ENCODE peak calls at places on chromosomes 5 and 9, in four cellular contexts. P is brain microvascular endothelial cell, M is heart left ventricle, K is GM12878. O is an unnamed sample. For H3K27me3, the result is how much of the 10 kb centered on the place peaks cover.

GRCh38 chr5:31639488-31640011 is 619 bp downstream of the PDZD2 start:
- DNase-seq in P (no peak), M (peak), K (no peak), O (no peak)

GRCh38 chr5:17087035-17087434 is 130.4 kb upstream of the BASP1 start:
- DNase-seq in P (peak), M (no peak), K (no peak), O (no peak)

GRCh38 chr5:12109075-12109688 is 204.9 kb upstream of the CTNND2 start:
- DNase-seq in P (no peak), M (no peak), K (no peak), O (no peak)

GRCh38 chr5:136420168-136420916 is 55.0 kb upstream of the TRPC7 start:
- DNase-seq in P (no peak), M (no peak), K (no peak), O (no peak)

GRCh38 chr5:33136785-33137184 is 304.0 kb upstream of the TARS1 start:
- DNase-seq in P (no peak), M (no peak), K (no peak), O (no peak)

GRCh38 chr9:125428060-125428481 is 166.4 kb downstream of the GAPVD1 start:
- DNase-seq in P (no peak), M (no peak), K (no peak), O (no peak)

GRCh38 chr9:18396102-18396728 is 77.7 kb upstream of the ADAMTSL1 start:
- DNase-seq in P (peak), M (no peak), K (no peak), O (no peak)

GRCh38 chr9:114613087-114613486 is 2.0 kb downstream of the TMEM268 start:
- DNase-seq in P (no peak), M (no peak), K (no peak), O (no peak)

GRCh38 chr9:105064248-105065118 is 136.5 kb upstream of the ABCA1 start:
- DNase-seq in P (peak), M (peak), K (no peak), O (peak)

GRCh38 chr5:174736351-174736721 is 12.0 kb downstream of the MSX2 start:
- DNase-seq in P (peak), M (no peak), K (no peak), O (peak)

GRCh38 chr9:35051069-35051967 is 21.1 kb downstream of the VCP start:
- DNase-seq in P (peak), M (peak), K (no peak), O (peak)

GRCh38 chr9:30410273-30410672 is 1974.2 kb upstream of the ACO1 start:
- DNase-seq in P (no peak), M (no peak), K (no peak), O (no peak)

GRCh38 chr5:79255786-79256557 is 20.0 kb downstream of the JMY start:
- DNase-seq in P (peak), M (no peak), K (no peak), O (peak)

GRCh38 chr9:16333697-16334096 is 536.8 kb downstream of the BNC2 start:
- DNase-seq in P (no peak), M (no peak), K (no peak), O (peak)

GRCh38 chr5:82562696-82563240 is 284.6 kb upstream of the RPS23 start:
- DNase-seq in P (no peak), M (no peak), K (no peak), O (no peak)

GRCh38 chr9:94950040-94950732 is 223.7 kb downstream of the AOPEP start:
- DNase-seq in P (no peak), M (no peak), K (no peak), O (no peak)

GRCh38 chr9:94681508-94681907 is 42.2 kb upstream of the FBP1 start:
- DNase-seq in P (peak), M (peak), K (peak), O (peak)

GRCh38 chr9:133286523-133286922 is 11.5 kb upstream of the ABO start:
- DNase-seq in P (no peak), M (no peak), K (no peak), O (no peak)

GRCh38 chr9:127509261-127509954 is 58.1 kb downstream of the LRSAM1 start:
- DNase-seq in P (no peak), M (no peak), K (no peak), O (no peak)

GRCh38 chr9:127837346-127837745 is 17.1 kb downstream of the ENG start:
- DNase-seq in P (no peak), M (no peak), K (no peak), O (no peak)

GRCh38 chr5:78640622-78641021 is 8.0 kb downstream of the LHFPL2 start:
- DNase-seq in P (no peak), M (no peak), K (peak), O (no peak)

GRCh38 chr9:115686069-115686468 is 467.5 kb upstream of the PAPPA start:
- DNase-seq in P (no peak), M (no peak), K (no peak), O (no peak)

GRCh38 chr5:99948850-99949249 is 586.3 kb upstream of the FAM174A start:
- DNase-seq in P (no peak), M (no peak), K (no peak), O (no peak)

GRCh38 chr9:129656795-129657390 is 8.6 kb upstream of the PRRX2 start:
- DNase-seq in P (peak), M (no peak), K (no peak), O (peak)

GRCh38 chr5:27087820-27088219 is 49.4 kb upstream of the CDH9 start:
- DNase-seq in P (no peak), M (no peak), K (no peak), O (no peak)
- H3K4me3 ChIP-seq in P (no peak), M (no peak), K (no peak), O (no peak)

DNA sequence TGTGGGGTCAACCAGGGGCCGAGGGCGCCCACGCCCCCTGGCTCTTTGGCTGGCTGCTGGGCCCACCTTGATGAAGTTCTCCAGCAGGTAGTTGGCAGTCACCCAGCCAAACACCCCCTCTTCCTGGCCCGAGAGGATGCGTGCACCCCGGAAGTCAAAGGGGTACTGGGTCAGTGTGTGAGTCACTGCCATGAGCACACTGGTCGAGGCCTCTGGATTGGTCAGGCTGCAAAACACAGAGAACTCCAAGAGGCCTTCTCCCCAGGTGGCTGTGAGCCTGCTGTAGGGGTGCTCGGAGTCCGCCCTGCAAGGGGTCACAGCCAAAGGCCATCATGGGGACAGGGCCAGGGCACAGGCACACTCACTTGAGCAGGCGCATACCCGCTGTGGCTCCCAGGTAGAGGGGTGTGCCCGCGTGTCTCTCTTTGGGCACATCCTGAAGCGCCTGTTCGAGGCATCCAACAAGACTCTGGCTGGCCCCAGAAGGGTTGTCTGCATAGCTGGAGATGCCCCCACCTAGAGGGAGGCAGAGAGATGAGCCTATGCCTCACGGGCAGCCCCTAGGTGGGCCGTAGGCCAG is 2.6 kb downstream of the ENTPD2 start:
- DNase-seq in P (no peak), M (no peak), K (no peak), O (no peak)
- H3K27me3 ChIP-seq in P (under half), M (half or more), K (under half), O (under half)

DNA sequence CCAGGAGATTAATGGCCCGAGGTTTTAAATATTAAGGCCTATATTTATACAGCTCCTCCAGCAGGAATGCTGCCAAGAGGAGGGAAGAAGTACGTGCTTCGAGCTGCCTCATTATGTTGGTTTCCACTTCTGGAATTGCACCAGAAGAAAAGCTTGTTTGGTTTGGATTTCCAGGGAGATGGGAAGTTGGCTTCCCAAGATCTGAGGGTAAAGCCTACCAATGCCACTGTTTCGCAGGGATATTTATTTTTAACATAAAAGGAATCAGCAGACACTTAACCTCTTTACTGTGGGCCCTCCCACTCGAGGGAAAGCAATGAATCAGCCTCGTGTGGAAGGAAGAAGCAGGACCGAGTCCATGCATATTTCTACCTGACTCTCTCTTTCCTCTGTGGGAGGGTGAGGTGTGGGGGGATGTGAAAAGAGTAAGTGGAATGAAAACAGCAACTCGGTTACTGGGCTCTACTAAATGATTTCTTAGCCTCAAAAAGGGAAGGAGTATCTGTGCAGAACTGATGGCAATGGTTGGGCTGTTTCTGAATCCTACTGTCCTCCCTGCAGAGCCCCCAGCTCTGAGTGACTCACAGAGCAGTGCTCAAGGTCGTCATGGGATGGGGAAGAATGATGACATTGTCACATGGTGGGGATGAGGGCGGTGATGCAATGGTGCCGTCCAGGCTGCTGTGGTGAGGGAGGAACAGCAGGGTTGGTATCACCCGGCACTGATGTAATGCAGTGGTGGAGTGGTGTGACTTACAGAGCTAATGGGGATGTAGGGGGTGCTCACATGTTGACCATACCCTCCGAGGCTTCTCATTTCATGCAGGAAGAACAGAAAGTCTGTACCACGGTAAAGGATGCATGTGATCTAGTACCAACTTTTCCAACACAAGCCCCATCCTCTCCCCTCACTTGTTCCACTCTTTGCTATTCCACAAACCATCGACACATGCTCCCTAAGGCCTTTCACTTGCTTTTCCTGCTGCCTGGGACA is 215.0 kb upstream of the PANK3 start:
- DNase-seq in P (peak), M (peak), K (no peak), O (peak)
- H3K4me3 ChIP-seq in P (no peak), M (no peak), K (no peak), O (no peak)

GRCh38 chr9:124352616-124353015 is 62.6 kb downstream of the PSMB7 start:
- DNase-seq in P (no peak), M (peak), K (no peak), O (no peak)
- H3K27me3 ChIP-seq in P (under half), M (under half), K (under half), O (under half)

GRCh38 chr5:94623877-94624276 is 5.4 kb downstream of the SLF1 start:
- DNase-seq in P (no peak), M (no peak), K (no peak), O (no peak)
- H3K4me3 ChIP-seq in P (no peak), M (no peak), K (no peak), O (no peak)

DNA sequence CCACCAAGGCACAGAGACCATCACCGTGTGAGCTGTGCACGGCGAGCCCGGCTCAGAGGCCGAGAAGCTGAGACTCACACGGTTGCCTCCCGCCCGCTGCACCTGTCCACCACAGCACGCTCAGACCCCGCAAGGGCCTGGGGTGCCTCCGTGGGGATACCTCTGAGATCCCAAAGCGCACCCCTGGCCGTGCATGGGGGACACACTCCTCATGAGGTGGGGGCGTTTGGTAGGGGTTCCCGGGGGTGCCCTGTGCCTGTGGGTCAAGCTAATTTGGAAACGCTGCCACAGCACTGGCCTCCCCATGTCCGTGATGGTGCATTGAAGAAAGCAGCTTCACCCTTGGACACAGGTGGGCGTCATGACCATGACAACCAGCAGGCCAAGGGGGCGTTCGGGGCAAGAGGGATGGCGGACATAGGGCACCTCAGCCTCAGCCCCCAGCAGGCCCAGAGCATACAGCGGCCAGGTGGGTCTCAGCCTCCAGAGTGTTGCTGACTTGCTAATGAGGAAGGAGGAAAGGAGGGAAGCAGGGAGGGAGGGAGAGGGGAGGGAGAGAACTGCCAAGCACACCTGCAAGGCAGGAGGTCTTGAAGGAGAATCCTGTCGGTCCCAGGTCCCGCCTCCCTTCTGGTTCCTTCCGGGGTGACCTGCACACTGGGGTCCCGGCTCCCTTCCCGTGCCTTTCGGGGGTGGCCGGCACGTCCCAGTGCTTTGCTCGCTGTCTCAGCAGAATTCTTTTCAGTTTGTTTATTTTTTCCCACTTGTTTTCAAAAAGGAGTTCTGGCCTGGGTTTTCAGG is 34.7 kb downstream of the GLT6D1 start:
- DNase-seq in P (no peak), M (no peak), K (no peak), O (no peak)
- H3K27me3 ChIP-seq in P (under half), M (under half), K (under half), O (under half)